ENCODE peak calls at places on chromosome 1, in ten cellular contexts. F, D, M, A, Y, O, S, W, T and J are unnamed samples.

GRCh38 chr1:32984090-32984828 is 19.6 kb upstream of the RNF19B start:
- DNase-seq in F (no peak), D (peak; percentile 52), M (no peak), A (no peak), Y (no peak), O (peak; percentile 52), S (no peak), W (no peak), T (peak; percentile 74), J (no peak)

GRCh38 chr1:100065183-100065968 is 67.4 kb downstream of the SASS6 start:
- DNase-seq in F (no peak), D (no peak), M (no peak), A (no peak), Y (no peak), O (no peak), S (no peak), W (no peak), T (no peak), J (no peak)

GRCh38 chr1:153794671-153795324 is 19.6 kb downstream of the SLC27A3 start:
- DNase-seq in F (no peak), D (no peak), M (no peak), A (peak; percentile 10), Y (no peak), O (no peak), S (no peak), W (no peak), T (no peak), J (no peak)

GRCh38 chr1:13730751-13731482 is 30.9 kb downstream of the PRDM2 start:
- DNase-seq in F (no peak), D (no peak), M (no peak), A (no peak), Y (no peak), O (peak; percentile 76), S (no peak), W (no peak), T (no peak), J (peak; percentile 81)

GRCh38 chr1:44146536-44147361 is 5.3 kb upstream of the KLF18 start:
- DNase-seq in F (no peak), D (no peak), M (no peak), A (no peak), Y (no peak), O (no peak), S (no peak), W (no peak), T (no peak), J (no peak)

GRCh38 chr1:241419986-241420385 is 63.0 kb upstream of the RGS7 start:
- DNase-seq in F (no peak), D (peak; percentile 63), M (no peak), A (no peak), Y (no peak), O (no peak), S (no peak), W (no peak), T (no peak), J (no peak)

GRCh38 chr1:44707959-44708831 is 22.8 kb downstream of the RNU5D-1 start:
- DNase-seq in F (peak; percentile 45), D (peak; percentile 83), M (no peak), A (no peak), Y (no peak), O (peak; percentile 58), S (peak; percentile 49), W (peak; percentile 51), T (peak; percentile 79), J (peak; percentile 55)

GRCh38 chr1:114554577-114554976 is 26.8 kb downstream of the BCAS2 start:
- DNase-seq in F (no peak), D (no peak), M (no peak), A (no peak), Y (no peak), O (no peak), S (no peak), W (no peak), T (no peak), J (no peak)

GRCh38 chr1:90139837-90140236 is 144.9 kb downstream of the ZNF326 start:
- DNase-seq in F (no peak), D (no peak), M (no peak), A (no peak), Y (no peak), O (no peak), S (no peak), W (no peak), T (no peak), J (no peak)

GRCh38 chr1:27862671-27863551 is 9.4 kb upstream of the THEMIS2 start:
- DNase-seq in F (no peak), D (peak; percentile 100), M (peak; percentile 90), A (no peak), Y (no peak), O (peak; percentile 50), S (peak; percentile 95), W (peak; percentile 80), T (peak; percentile 100), J (peak; percentile 54)

GRCh38 chr1:8166436-8166835 is 140.3 kb upstream of the ERRFI1 start:
- DNase-seq in F (no peak), D (no peak), M (no peak), A (no peak), Y (no peak), O (no peak), S (no peak), W (no peak), T (peak; percentile 12), J (no peak)

GRCh38 chr1:16220101-16220500 is 7.6 kb upstream of the ARHGEF19 start:
- DNase-seq in F (no peak), D (no peak), M (no peak), A (no peak), Y (no peak), O (no peak), S (no peak), W (no peak), T (no peak), J (no peak)
- TF ChIP-seq CTCF in F (no peak), D (no peak), M (no peak), A (no peak), Y (no peak), O (no peak), S (no peak), W (no peak), T (no peak), J (no peak)

DNA sequence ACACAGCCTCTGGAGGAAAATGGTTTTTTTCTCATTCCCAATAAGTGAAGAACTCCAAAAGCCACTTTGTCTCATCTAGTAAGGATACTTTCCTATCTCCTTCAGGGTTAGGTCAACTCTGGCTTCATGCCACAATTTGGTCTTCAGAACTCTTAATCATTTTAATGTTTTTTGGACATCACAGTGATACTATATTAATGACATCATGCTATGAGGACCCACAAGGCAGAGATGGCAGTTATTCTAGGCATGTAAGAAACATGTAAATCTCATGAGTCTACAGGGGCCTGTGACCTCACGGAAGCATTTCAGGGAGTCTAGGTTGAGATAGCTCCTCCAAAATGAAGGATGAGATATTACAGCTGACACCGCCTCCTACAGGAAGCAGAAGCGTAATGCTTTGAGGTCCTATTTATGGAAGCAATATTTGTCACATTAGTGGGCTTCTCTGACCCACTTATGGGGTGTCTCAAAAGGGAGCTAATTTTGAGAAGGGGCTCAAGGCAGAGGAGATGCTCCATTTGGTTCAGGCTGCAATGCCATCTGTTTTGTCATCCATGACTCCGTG is 5.0 kb upstream of the GPR137B start:
- DNase-seq in F (no peak), D (no peak), M (no peak), A (no peak), Y (no peak), O (no peak), S (no peak), W (no peak), T (no peak), J (no peak)
- TF ChIP-seq CTCF in F (no peak), D (no peak), M (no peak), A (no peak), Y (no peak), O (no peak), S (no peak), W (no peak), T (peak; percentile 11), J (peak; percentile 19)

GRCh38 chr1:147491098-147491497 is 50.2 kb upstream of the BCL9 start:
- DNase-seq in F (no peak), D (no peak), M (no peak), A (no peak), Y (no peak), O (no peak), S (no peak), W (no peak), T (no peak), J (no peak)
- TF ChIP-seq CTCF in F (no peak), D (no peak), M (no peak), A (no peak), Y (no peak), O (no peak), S (no peak), W (no peak), T (no peak), J (no peak)

DNA sequence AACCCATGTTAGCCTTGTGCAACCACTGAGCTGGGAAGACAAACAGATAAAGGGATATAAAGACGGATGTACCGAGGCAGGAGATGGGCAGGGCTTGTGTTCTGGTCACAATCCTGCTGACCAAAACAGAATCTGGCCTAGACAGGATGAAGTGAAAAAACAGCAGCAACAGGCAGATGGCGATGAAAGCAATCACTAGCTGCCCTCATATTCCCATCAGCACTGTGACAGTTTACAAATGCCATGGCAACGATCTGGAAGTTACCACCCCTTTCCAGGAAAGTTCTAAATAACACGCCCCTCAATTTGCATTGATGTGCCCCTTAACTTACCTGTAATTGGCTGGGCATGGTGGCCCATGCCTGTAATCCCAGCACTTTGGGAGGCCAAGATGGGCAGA is 40.6 kb upstream of the CD46 start:
- DNase-seq in F (peak; percentile 32), D (peak; percentile 22), M (no peak), A (no peak), Y (no peak), O (no peak), S (peak; percentile 6), W (no peak), T (peak; percentile 38), J (no peak)
- TF ChIP-seq CTCF in F (no peak), D (no peak), M (no peak), A (no peak), Y (no peak), O (no peak), S (no peak), W (no peak), T (peak; percentile 1), J (no peak)

GRCh38 chr1:15948600-15949452 is 27.1 kb downstream of the ZBTB17 start:
- DNase-seq in F (no peak), D (peak; percentile 97), M (peak; percentile 74), A (peak; percentile 86), Y (peak; percentile 89), O (peak; percentile 71), S (no peak), W (peak; percentile 79), T (peak; percentile 97), J (peak; percentile 68)
- TF ChIP-seq CTCF in F (no peak), D (no peak), M (no peak), A (peak; percentile 22), Y (no peak), O (no peak), S (no peak), W (no peak), T (no peak), J (no peak)

GRCh38 chr1:35505911-35506798 is 51.0 kb downstream of the KIAA0319L start:
- DNase-seq in F (peak; percentile 69), D (peak; percentile 90), M (peak; percentile 8), A (no peak), Y (peak; percentile 29), O (peak; percentile 60), S (peak; percentile 94), W (no peak), T (peak; percentile 90), J (peak; percentile 51)
- TF ChIP-seq CTCF in F (no peak), D (no peak), M (no peak), A (no peak), Y (no peak), O (no peak), S (no peak), W (no peak), T (no peak), J (no peak)